ENCODE peak calls at places on chromosomes 13 and 19, in eight cellular contexts. Y is DND-41, P is fibroblast of lung, J is Peyer's patch, T is heart left ventricle, G is HepG2, Z is heart right ventricle, M is ovary. B is an unnamed sample.
A peak's percentile ranks its signal among the peaks of the same experiment; 100 is the strongest.

GRCh38 chr19:45391346-45391745 is 13.5 kb downstream of the PPP1R13L start:
- DNase-seq in M (no peak), J (no peak), P (no peak), G (peak; percentile 20), Y (no peak), Z (no peak), T (no peak), B (no peak)

GRCh38 chr19:41298327-41298964 is 11.5 kb upstream of the CCDC97 start:
- DNase-seq in M (no peak), Z (peak; percentile 88), G (no peak), P (peak; percentile 81), Y (no peak), T (peak; percentile 91), J (peak; percentile 66), B (peak; percentile 86)

GRCh38 chr13:110869805-110870706 is 44.8 kb downstream of the ANKRD10 start:
- DNase-seq in M (peak; percentile 79), T (peak; percentile 83), Z (peak; percentile 92), J (peak; percentile 62), Y (no peak), G (peak; percentile 89), P (peak; percentile 100), B (peak; percentile 74)

GRCh38 chr13:20150561-20150960 is 10.3 kb downstream of the GJA3 start:
- DNase-seq in T (no peak), J (no peak), M (no peak), P (no peak), Y (no peak), Z (no peak), G (no peak), B (no peak)

GRCh38 chr19:36215276-36216171 is 618 bp downstream of the ZNF146 start:
- DNase-seq in Z (no peak), J (no peak), G (no peak), M (no peak), T (no peak), P (peak; percentile 60), Y (peak; percentile 22), B (no peak)

GRCh38 chr13:32676242-32676641 is 90.0 kb downstream of the PDS5B start:
- DNase-seq in Y (no peak), P (no peak), M (no peak), T (no peak), G (no peak), Z (no peak), J (no peak), B (no peak)

GRCh38 chr19:44346556-44346955 is 9.9 kb downstream of the ZNF112 start:
- DNase-seq in G (no peak), M (no peak), Y (no peak), T (no peak), P (no peak), Z (no peak), J (no peak), B (no peak)

GRCh38 chr13:87123987-87124784 is 547.0 kb upstream of the SLITRK5 start:
- DNase-seq in Y (peak; percentile 13), P (peak; percentile 100), G (peak; percentile 10), M (no peak), Z (peak; percentile 7), J (no peak), T (no peak), B (no peak)

GRCh38 chr13:94480672-94481145 is 1.2 kb upstream of the DCT start:
- DNase-seq in P (peak; percentile 74), M (no peak), J (no peak), Z (no peak), G (no peak), T (no peak), Y (peak; percentile 42), B (no peak)

GRCh38 chr19:3556423-3556977 is 886 bp downstream of the MFSD12 start:
- DNase-seq in Z (no peak), P (no peak), Y (no peak), M (no peak), G (no peak), T (no peak), J (no peak), B (peak; percentile 55)

GRCh38 chr19:28530406-28531035 is 682.4 kb downstream of the UQCRFS1 start:
- DNase-seq in G (no peak), J (no peak), P (no peak), Y (no peak), T (no peak), M (no peak), Z (no peak), B (no peak)

GRCh38 chr19:2538096-2538757 is 62.3 kb downstream of the GADD45B start:
- DNase-seq in Z (no peak), J (no peak), G (no peak), T (no peak), M (no peak), P (no peak), Y (no peak), B (peak; percentile 19)

GRCh38 chr13:73090116-73090811 is 31.5 kb downstream of the KLF5 start:
- DNase-seq in T (no peak), P (peak; percentile 65), M (no peak), G (peak; percentile 95), Y (peak; percentile 44), Z (no peak), J (no peak), B (peak; percentile 48)

GRCh38 chr19:17340302-17340870 is 3.0 kb downstream of the GTPBP3 start:
- DNase-seq in Y (peak; percentile 31), G (peak; percentile 49), J (peak; percentile 90), P (no peak), M (no peak), T (no peak), Z (no peak), B (peak; percentile 93)

GRCh38 chr13:23473236-23473635 is 39.7 kb upstream of the SACS start:
- DNase-seq in M (no peak), Y (no peak), G (no peak), Z (no peak), P (no peak), T (no peak), J (no peak), B (no peak)

GRCh38 chr19:46730595-46730994 is 13.7 kb upstream of the PRKD2 start:
- DNase-seq in Y (no peak), J (no peak), T (peak; percentile 44), G (no peak), M (no peak), P (no peak), Z (no peak), B (no peak)
- H3K4me3 ChIP-seq in Y (no peak overlapping the region), J (no peak overlapping the region), T (no peak overlapping the region), G (no peak overlapping the region), M (no peak overlapping the region), P (no peak overlapping the region), Z (no peak overlapping the region), B (no peak overlapping the region)

GRCh38 chr19:18839465-18840287 is 7.9 kb downstream of the UPF1 start:
- DNase-seq in J (no peak), T (peak; percentile 57), G (peak; percentile 87), Z (no peak), Y (no peak), M (no peak), P (peak; percentile 37), B (no peak)
- H3K4me1 ChIP-seq in J (peaks cover 31% of the 10 kb centered on the region), T (peaks cover 12% of the 10 kb centered on the region), G (peaks cover 95% of the 10 kb centered on the region), Z (peaks cover 94% of the 10 kb centered on the region), Y (peaks cover 37% of the 10 kb centered on the region), M (peaks cover 30% of the 10 kb centered on the region), P (peaks cover 12% of the 10 kb centered on the region), B (peaks cover 63% of the 10 kb centered on the region)

GRCh38 chr19:54648129-54648528 is 14.7 kb upstream of the LILRB4 start:
- DNase-seq in G (no peak), T (no peak), Z (no peak), Y (no peak), M (no peak), P (no peak), J (no peak), B (no peak)
- H3K9me3 ChIP-seq in G (no peaks in the 10 kb centered on the region), T (no peaks in the 10 kb centered on the region), Z (no peaks in the 10 kb centered on the region), Y (no peaks in the 10 kb centered on the region), M (no peaks in the 10 kb centered on the region), P (no peaks in the 10 kb centered on the region), J (no peaks in the 10 kb centered on the region), B (no peaks in the 10 kb centered on the region)

GRCh38 chr19:6719992-6720368 is 470 bp downstream of the C3 start:
- DNase-seq in P (no peak), G (no peak), M (no peak), Y (no peak), Z (no peak), J (no peak), T (no peak), B (no peak)
- H3K4me3 ChIP-seq in P (no peak overlapping the region), G (peak overlapping the region; percentile 100), M (peak overlapping the region; percentile 21), Y (no peak overlapping the region), Z (peak overlapping the region; percentile 22), J (peak overlapping the region; percentile 18), T (no peak overlapping the region), B (no peak overlapping the region)

DNA sequence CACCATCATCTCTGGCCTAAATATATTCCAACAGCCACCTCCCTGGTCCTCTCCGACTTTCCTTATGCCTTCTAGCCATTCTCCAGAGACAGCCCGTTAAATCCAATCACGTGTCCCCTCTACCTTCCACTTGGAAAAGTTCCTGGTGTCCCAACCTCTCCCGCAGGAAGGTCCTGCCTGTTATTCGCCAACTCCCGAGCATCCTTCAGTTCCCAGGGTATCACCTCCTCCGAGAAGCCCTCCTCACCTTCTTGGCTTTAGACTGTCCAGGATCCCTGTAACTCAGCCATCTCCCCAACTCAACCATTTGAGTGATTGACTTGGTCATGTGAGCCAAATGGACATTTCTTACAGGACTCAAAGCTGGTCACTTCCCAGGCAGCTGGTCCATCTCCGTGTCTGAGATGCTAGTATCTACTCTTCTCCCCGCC is 28.1 kb upstream of the NANOS3 start:
- DNase-seq in G (no peak), P (no peak), Z (no peak), J (no peak), M (no peak), Y (no peak), T (no peak), B (peak; percentile 27)
- H3K4me1 ChIP-seq in G (peaks cover 92% of the 10 kb centered on the region), P (peaks cover 37% of the 10 kb centered on the region), Z (peaks cover 59% of the 10 kb centered on the region), J (peaks cover 26% of the 10 kb centered on the region), M (peaks cover 11% of the 10 kb centered on the region), Y (peaks cover 26% of the 10 kb centered on the region), T (peaks cover 16% of the 10 kb centered on the region), B (peaks cover 37% of the 10 kb centered on the region)

DNA sequence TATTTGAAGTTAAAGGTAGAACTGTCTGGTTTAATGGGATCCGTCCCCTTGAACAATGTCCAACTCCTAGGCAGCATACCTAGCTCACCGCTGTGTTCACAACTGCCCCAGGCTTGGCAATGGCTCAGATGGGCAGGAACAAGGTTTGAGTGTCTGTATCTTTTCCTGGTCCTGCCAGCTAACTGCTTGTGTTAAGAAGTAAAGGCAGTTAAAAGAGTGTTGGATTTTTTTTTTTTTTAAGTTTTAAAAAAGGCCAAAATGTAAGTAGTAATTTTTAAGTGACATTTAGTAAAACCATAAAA is 66.7 kb upstream of the FNDC3A start:
- DNase-seq in P (no peak), G (no peak), Y (no peak), T (no peak), M (no peak), J (no peak), Z (no peak), B (no peak)
- H3K9me3 ChIP-seq in P (no peaks in the 10 kb centered on the region), G (no peaks in the 10 kb centered on the region), Y (no peaks in the 10 kb centered on the region), T (no peaks in the 10 kb centered on the region), M (no peaks in the 10 kb centered on the region), J (no peaks in the 10 kb centered on the region), Z (no peaks in the 10 kb centered on the region), B (no peaks in the 10 kb centered on the region)

GRCh38 chr13:45255253-45255987 is 54.6 kb upstream of the KCTD4 start:
- DNase-seq in T (no peak), G (peak; percentile 52), M (no peak), P (peak; percentile 21), J (no peak), Y (no peak), Z (no peak), B (no peak)
- H3K4me3 ChIP-seq in T (no peak overlapping the region), G (no peak overlapping the region), M (no peak overlapping the region), P (no peak overlapping the region), J (no peak overlapping the region), Y (no peak overlapping the region), Z (no peak overlapping the region), B (no peak overlapping the region)